ENCODE peak calls at places on chromosomes 7 and 10, in six cellular contexts. K, R, E, F, W and N are unnamed samples.
A peak's percentile ranks its signal among the peaks of the same experiment; 100 is the strongest.

GRCh38 chr10:99920901-99921300 is 88.8 kb downstream of the DNMBP start:
- DNase-seq in W (no peak), K (no peak), E (peak; percentile 52), F (peak; percentile 66), R (no peak), N (no peak)

GRCh38 chr10:49512121-49512809 is 26.7 kb downstream of the ERCC6 start:
- DNase-seq in R (no peak), F (peak; percentile 55), E (peak; percentile 10), W (no peak), K (no peak), N (no peak)

GRCh38 chr10:15370741-15371701 is at the start of gene FAM171A1:
- DNase-seq in E (peak; percentile 8), F (peak; percentile 81), K (peak; percentile 69), R (no peak), W (no peak), N (no peak)

GRCh38 chr7:45662018-45662417 is 87.8 kb downstream of the ADCY1 start:
- DNase-seq in R (no peak), W (no peak), F (no peak), E (no peak), K (peak; percentile 18), N (no peak)

GRCh38 chr7:94145602-94146001 is 141.4 kb upstream of the BET1 start:
- DNase-seq in E (no peak), W (no peak), F (peak; percentile 29), K (no peak), R (no peak), N (no peak)

GRCh38 chr10:102674566-102674965 is 30.3 kb downstream of the TRIM8 start:
- DNase-seq in F (no peak), W (no peak), K (no peak), E (no peak), R (no peak), N (no peak)

GRCh38 chr7:130622866-130623265 is 45.7 kb downstream of the COPG2 start:
- DNase-seq in E (no peak), R (no peak), K (no peak), F (no peak), W (no peak), N (no peak)

GRCh38 chr10:129929343-129930297 is 34.5 kb downstream of the EBF3 start:
- DNase-seq in F (no peak), R (no peak), K (peak; percentile 50), E (no peak), W (no peak), N (no peak)

GRCh38 chr7:21828846-21829245 is 116.9 kb downstream of the CDCA7L start:
- DNase-seq in F (no peak), K (peak; percentile 32), R (no peak), W (no peak), E (no peak), N (no peak)

GRCh38 chr10:84818956-84819355 is 490.6 kb downstream of the CCSER2 start:
- DNase-seq in F (no peak), W (no peak), K (no peak), R (no peak), E (no peak), N (no peak)

GRCh38 chr7:30144659-30145321 is 10.0 kb downstream of the MTURN start:
- DNase-seq in K (no peak), W (no peak), F (no peak), E (no peak), R (no peak), N (no peak)

GRCh38 chr7:30143748-30144251 is 9.0 kb downstream of the MTURN start:
- DNase-seq in K (no peak), W (no peak), R (peak; percentile 58), E (peak; percentile 47), F (peak; percentile 31), N (no peak)

GRCh38 chr7:30146127-30146612 is 11.4 kb downstream of the MTURN start:
- DNase-seq in R (no peak), E (no peak), W (no peak), K (no peak), F (peak; percentile 24), N (no peak)

GRCh38 chr7:30147223-30147622 is 12.4 kb downstream of the MTURN start:
- DNase-seq in F (no peak), W (no peak), R (no peak), K (no peak), E (no peak), N (no peak)

DNA sequence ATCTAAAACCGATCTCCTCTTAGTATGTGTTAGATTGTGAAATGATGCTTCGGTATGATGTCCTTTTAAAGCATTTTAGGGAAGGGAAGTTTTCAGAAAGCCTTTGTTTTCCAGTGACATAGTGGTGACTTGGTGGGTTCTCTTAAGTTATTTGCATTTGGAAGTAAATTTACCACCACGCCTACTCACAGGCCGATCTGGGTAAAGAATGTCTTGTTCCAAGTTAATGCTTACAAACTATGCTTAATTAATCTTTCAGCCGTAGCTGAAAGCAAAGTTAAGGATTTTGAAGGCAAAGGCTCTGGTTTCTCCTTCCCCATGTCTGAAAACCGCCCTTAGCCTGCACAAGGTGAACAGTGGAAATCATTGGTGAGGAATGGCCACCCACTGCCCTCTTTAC is 10.7 kb downstream of the MTURN start:
- DNase-seq in F (no peak), R (no peak), W (no peak), K (no peak), E (no peak), N (no peak)
- H3K27me3 ChIP-seq in F (no peaks in the 10 kb centered on the region), R (no peaks in the 10 kb centered on the region), W (no peaks in the 10 kb centered on the region), K (no peaks in the 10 kb centered on the region), E (no peaks in the 10 kb centered on the region), N (no peaks in the 10 kb centered on the region)

GRCh38 chr7:12990440-12990839 is 303.0 kb downstream of the ARL4A start:
- DNase-seq in R (no peak), W (no peak), E (no peak), F (no peak), K (no peak), N (no peak)

GRCh38 chr7:12995912-12996469 is 308.6 kb downstream of the ARL4A start:
- DNase-seq in R (no peak), F (no peak), K (no peak), E (no peak), W (no peak), N (no peak)
- TF ChIP-seq CTCF in R (no peak), F (no peak), K (no peak), E (no peak), W (no peak), N (no peak)

DNA sequence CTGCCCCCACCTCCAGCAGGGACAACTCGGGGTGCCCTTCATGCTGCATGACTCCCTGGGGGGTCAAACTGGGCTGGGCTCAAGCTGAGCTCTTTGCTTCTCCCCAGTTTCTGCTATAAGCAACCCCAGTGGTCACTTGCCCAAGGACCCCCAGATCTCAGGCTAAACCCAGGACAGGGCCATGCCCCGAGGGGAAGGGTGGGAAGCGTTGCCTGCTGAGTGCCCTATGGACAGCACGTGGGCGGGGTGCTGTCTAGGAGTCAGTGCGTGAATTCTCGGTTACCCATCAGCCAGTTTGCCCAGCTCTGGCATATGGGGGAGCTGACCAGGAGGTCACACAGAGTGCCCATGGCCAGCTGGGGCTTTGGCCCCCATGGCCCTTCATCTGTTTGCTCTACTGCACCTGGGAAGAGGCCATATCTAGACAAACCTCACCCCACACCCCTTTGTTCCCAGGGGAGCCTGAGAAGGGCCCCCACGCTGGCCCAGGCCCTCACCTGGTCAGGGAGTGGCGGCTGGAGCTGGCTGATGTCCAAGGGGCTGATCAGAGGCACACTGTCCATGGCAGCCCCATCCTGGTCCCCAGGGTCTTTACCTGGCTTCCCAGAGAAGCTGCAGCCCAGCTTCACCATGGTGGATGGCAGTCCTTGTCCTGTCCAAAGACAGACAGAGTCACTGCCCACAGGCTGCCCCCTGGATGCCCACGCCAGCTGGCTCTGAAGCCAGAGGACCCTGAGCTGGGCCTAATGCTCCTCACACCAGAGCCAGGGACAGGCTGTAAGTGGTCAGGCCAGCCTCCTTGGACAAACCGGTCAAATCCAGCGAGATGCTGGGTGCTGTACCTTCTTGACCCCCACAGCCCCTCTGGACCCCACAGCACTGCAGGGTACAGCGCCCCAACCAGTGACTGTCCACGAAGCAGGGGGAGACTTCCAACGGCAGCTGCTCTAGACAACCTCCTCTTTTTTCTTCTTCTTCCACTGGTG is 8.0 kb downstream of the CALY start:
- DNase-seq in F (no peak), K (no peak), E (no peak), W (no peak), R (no peak), N (no peak)
- H3K27me3 ChIP-seq in F (peaks cover 77% of the 10 kb centered on the region), K (peaks cover 25% of the 10 kb centered on the region), E (peaks cover 29% of the 10 kb centered on the region), W (peaks cover 19% of the 10 kb centered on the region), R (peaks cover 61% of the 10 kb centered on the region), N (peaks cover 35% of the 10 kb centered on the region)

GRCh38 chr10:125982256-125982948 is 86.0 kb downstream of the FANK1 start:
- DNase-seq in W (peak; percentile 15), E (peak; percentile 59), F (peak; percentile 76), R (peak; percentile 29), K (peak; percentile 51), N (peak; percentile 23)
- TF ChIP-seq CTCF in W (peak; percentile 45), E (peak; percentile 70), F (peak; percentile 54), R (peak; percentile 41), K (peak; percentile 86), N (peak; percentile 58)